ENCODE peak calls at places on chromosome 1, in seven cellular contexts. V is lower lobe of right lung, J is fibroblast of lung, G is PC-3, C is cardiac muscle cell, L is uterus, R is tibial artery. Q is an unnamed sample. For H3K4me1, the result is how much of the 10 kb centered on the place peaks cover.

GRCh38 chr1:229098903-229099578 is 171.9 kb upstream of the RAB4A start:
- DNase-seq in R (no peak), L (no peak), V (no peak), C (no peak), G (no peak), J (no peak), Q (peak)

GRCh38 chr1:219326843-219327242 is 153.2 kb downstream of the LYPLAL1 start:
- DNase-seq in R (no peak), J (no peak), C (no peak), L (no peak), V (no peak), G (no peak), Q (no peak)

GRCh38 chr1:23167353-23168078 is 1.1 kb downstream of the LUZP1 start:
- DNase-seq in G (peak), R (peak), V (peak), J (peak), L (peak), C (peak), Q (peak)

GRCh38 chr1:225700164-225700740 is 47.3 kb upstream of the ENAH start:
- DNase-seq in G (peak), L (no peak), C (peak), J (peak), V (no peak), R (peak), Q (peak)

GRCh38 chr1:187275985-187276580 is 447.3 kb downstream of the PLA2G4A start:
- DNase-seq in G (no peak), L (no peak), J (no peak), C (no peak), R (no peak), V (no peak), Q (no peak)

GRCh38 chr1:33364578-33364945 is 43.7 kb upstream of the A3GALT2 start:
- DNase-seq in L (no peak), G (no peak), C (peak), V (no peak), J (no peak), R (no peak), Q (no peak)

GRCh38 chr1:201740609-201741231 is 88.2 kb upstream of the IPO9 start:
- DNase-seq in G (no peak), L (no peak), R (no peak), C (peak), V (no peak), J (no peak), Q (no peak)

GRCh38 chr1:217622042-217622441 is 8.8 kb downstream of the GPATCH2 start:
- DNase-seq in R (no peak), V (no peak), C (no peak), G (no peak), J (no peak), L (no peak), Q (no peak)

GRCh38 chr1:12228979-12229378 is 851 bp upstream of the VPS13D start:
- DNase-seq in C (no peak), R (no peak), G (no peak), V (no peak), L (no peak), J (no peak), Q (no peak)

DNA sequence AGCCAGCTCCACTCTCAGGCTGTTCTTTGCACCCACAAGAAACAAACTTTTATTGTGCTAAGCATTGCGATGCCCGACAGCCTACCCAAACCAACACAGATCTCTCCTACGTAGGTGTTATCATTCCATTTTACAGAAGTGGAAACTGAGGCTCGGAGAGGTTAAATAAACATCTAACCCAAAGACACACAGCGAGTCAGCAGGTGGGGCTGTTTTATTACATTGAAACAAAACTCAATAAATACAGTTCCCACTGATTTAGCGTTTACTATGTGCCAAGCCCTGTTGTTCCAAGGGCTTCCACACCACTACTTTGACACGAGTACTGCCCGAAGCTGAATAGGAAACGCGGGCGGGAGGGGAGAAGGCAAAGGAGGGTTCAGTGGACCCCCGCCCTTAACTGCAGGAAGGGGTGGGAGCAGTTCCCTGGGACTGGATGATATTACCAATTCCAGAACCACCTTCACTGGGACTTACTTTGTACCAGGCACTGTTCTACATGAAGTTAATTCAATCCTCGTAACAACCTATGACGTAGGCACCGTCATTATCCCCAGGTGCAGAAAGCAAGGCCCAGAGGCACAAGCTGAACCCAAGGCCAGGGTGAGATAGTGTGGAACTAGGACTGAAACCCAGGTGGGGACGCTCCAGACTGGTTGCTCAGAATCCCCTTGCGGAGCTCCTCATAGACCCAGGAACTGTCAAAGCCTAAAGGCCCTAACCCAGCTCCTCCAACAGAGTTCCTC is 19.3 kb upstream of the ALDH4A1 start:
- DNase-seq in R (no peak), C (no peak), V (no peak), J (no peak), L (peak), G (peak), Q (no peak)
- TF ChIP-seq CTCF in R (peak), C (no peak), V (no peak), J (peak), L (no peak), G (peak), Q (no peak)

GRCh38 chr1:2526824-2527552 is 592 bp upstream of the PANK4 start:
- DNase-seq in V (no peak), R (peak), G (peak), C (peak), J (peak), L (no peak), Q (no peak)
- H3K4me1 ChIP-seq in V (half or more), R (half or more), G (under half), C (under half), J (under half), L (under half), Q (under half)

GRCh38 chr1:244094880-244095522 is 43.9 kb downstream of the ZBTB18 start:
- DNase-seq in R (no peak), J (no peak), G (no peak), L (no peak), V (no peak), C (no peak), Q (no peak)

GRCh38 chr1:244097523-244098390 is 46.7 kb downstream of the ZBTB18 start:
- DNase-seq in J (no peak), G (no peak), R (no peak), L (no peak), V (no peak), C (no peak), Q (no peak)

GRCh38 chr1:244096066-244096610 is 45.1 kb downstream of the ZBTB18 start:
- DNase-seq in J (no peak), R (no peak), C (no peak), V (no peak), L (no peak), G (no peak), Q (no peak)

GRCh38 chr1:244096691-244097090 is 45.6 kb downstream of the ZBTB18 start:
- DNase-seq in V (no peak), R (no peak), G (no peak), C (no peak), L (no peak), J (no peak), Q (no peak)

GRCh38 chr1:244095523-244095911 is 44.4 kb downstream of the ZBTB18 start:
- DNase-seq in V (no peak), G (no peak), L (no peak), R (no peak), C (no peak), J (no peak), Q (no peak)
- H3K4me3 ChIP-seq in V (no peak), G (no peak), L (no peak), R (no peak), C (no peak), J (no peak), Q (no peak)

GRCh38 chr1:243475966-243476365 is 220.1 kb downstream of the SDCCAG8 start:
- DNase-seq in R (no peak), V (no peak), J (peak), G (peak), L (no peak), C (peak), Q (peak)
- TF ChIP-seq CTCF in R (no peak), V (no peak), J (no peak), G (peak), L (no peak), C (peak), Q (no peak)

DNA sequence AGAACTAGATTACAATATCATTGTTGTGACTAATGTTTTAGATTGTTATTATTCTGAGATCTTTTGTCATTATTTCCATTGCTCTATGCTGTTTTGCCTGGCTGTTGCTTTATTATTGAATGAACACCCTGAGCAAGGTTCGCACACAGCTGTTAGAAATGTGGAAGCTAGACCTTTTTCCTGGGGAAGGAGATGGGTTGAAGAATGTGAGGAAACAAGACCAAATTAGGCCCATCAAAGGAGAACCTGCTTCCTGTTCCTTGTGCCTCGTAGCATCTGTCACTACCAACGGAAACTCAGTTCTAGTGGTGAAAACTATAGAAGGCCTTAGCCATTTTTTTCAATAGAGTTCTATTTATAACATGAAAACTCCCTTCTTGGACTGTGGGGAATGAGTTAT is 68.7 kb downstream of the RGL1 start:
- DNase-seq in R (no peak), L (no peak), J (no peak), G (no peak), C (no peak), V (no peak), Q (no peak)
- H3K4me1 ChIP-seq in R (under half), L (under half), J (under half), G (under half), C (under half), V (half or more), Q (under half)

GRCh38 chr1:15916417-15916816 is 59.5 kb downstream of the ZBTB17 start:
- DNase-seq in V (no peak), R (no peak), C (no peak), J (peak), G (peak), L (no peak), Q (no peak)
- H3K4me3 ChIP-seq in V (peak), R (no peak), C (no peak), J (peak), G (no peak), L (no peak), Q (no peak)